ENCODE peak calls at places on chromosome 22, in ten cellular contexts. S is non-pigmented ciliary epithelial cell; R is left colon; H is iris pigment epithelial cell; D is lung; F is amniotic stem cell; Q is sciatic nerve; W is ovary; M is stimulated activated CD4-positive, alpha-beta T cell treated with anti-CD3 and anti-CD28 coated beads, Interleukin-1b, Interleukin-23, amount 100 ng/mL, for 4 hours; P is MCF 10A. A is an unnamed sample.

GRCh38 chr22:41907436-41908401 is 7.2 kb downstream of the SHISA8 start:
- DNase-seq in F (no peak), M (no peak), S (no peak), Q (no peak), H (no peak), D (no peak), W (no peak), P (no peak), R (no peak), A (no peak)

GRCh38 chr22:36413022-36413770 is 25.4 kb upstream of the MYH9 start:
- DNase-seq in P (peak), H (no peak), W (no peak), D (no peak), F (no peak), S (no peak), M (no peak), R (no peak), Q (no peak), A (no peak)

GRCh38 chr22:38554281-38554680 is 15.7 kb downstream of the DMC1 start:
- DNase-seq in M (no peak), F (peak), W (no peak), P (no peak), S (no peak), Q (no peak), D (no peak), R (no peak), H (peak), A (no peak)

GRCh38 chr22:34812631-34813030 is 253.3 kb upstream of the ISX start:
- DNase-seq in W (no peak), Q (no peak), D (no peak), H (no peak), R (no peak), S (no peak), M (no peak), P (no peak), F (no peak), A (no peak)

GRCh38 chr22:44424867-44425351 is 73.1 kb downstream of the RTL6 start:
- DNase-seq in M (no peak), F (no peak), Q (peak), P (no peak), W (no peak), D (no peak), R (no peak), H (no peak), S (no peak), A (no peak)

GRCh38 chr22:27685515-27685914 is 116.0 kb downstream of the MN1 start:
- DNase-seq in Q (no peak), S (no peak), R (no peak), D (no peak), W (no peak), M (no peak), P (no peak), H (no peak), F (no peak), A (peak)

GRCh38 chr22:43818981-43819690 is 7.0 kb upstream of the EFCAB6 start:
- DNase-seq in R (no peak), M (no peak), D (no peak), P (no peak), S (no peak), H (no peak), W (no peak), Q (peak), F (no peak), A (no peak)

GRCh38 chr22:20141186-20142077 is 9.4 kb downstream of the CCDC188 start:
- DNase-seq in S (peak), Q (no peak), W (no peak), F (peak), M (no peak), D (no peak), H (peak), R (no peak), P (no peak), A (no peak)

GRCh38 chr22:21972293-21972779 is 10.3 kb downstream of the TOP3B start:
- DNase-seq in F (no peak), P (peak), H (peak), M (peak), W (no peak), Q (no peak), S (no peak), D (no peak), R (no peak), A (peak)

GRCh38 chr22:43053176-43053575 is 36.0 kb downstream of the TTLL1 start:
- DNase-seq in W (no peak), Q (no peak), R (no peak), S (no peak), P (no peak), M (no peak), D (no peak), F (no peak), H (no peak), A (no peak)

GRCh38 chr22:30211124-30211820 is 35.3 kb downstream of the LIF start:
- DNase-seq in S (no peak), F (no peak), H (no peak), Q (no peak), M (no peak), P (no peak), W (no peak), R (no peak), D (no peak), A (no peak)

GRCh38 chr22:45585437-45585755 is 82.7 kb downstream of the FBLN1 start:
- DNase-seq in R (no peak), H (no peak), D (no peak), P (no peak), Q (no peak), S (no peak), W (no peak), M (no peak), F (no peak), A (no peak)

GRCh38 chr22:17775781-17776470 is 1.7 kb upstream of the BID start:
- DNase-seq in H (no peak), M (no peak), R (no peak), D (no peak), W (no peak), S (no peak), P (no peak), F (no peak), Q (no peak), A (no peak)

GRCh38 chr22:43882122-43882767 is 9.6 kb downstream of the PNPLA5 start:
- DNase-seq in W (no peak), D (no peak), S (no peak), Q (peak), H (no peak), M (no peak), F (no peak), R (no peak), P (no peak), A (no peak)

GRCh38 chr22:37328017-37328416 is 45.7 kb downstream of the CYTH4 start:
- DNase-seq in H (peak), R (no peak), F (no peak), P (peak), S (peak), W (no peak), D (no peak), Q (no peak), M (no peak), A (no peak)

GRCh38 chr22:46829140-46829891 is 66.9 kb downstream of the TBC1D22A start:
- DNase-seq in W (no peak), D (no peak), S (peak), R (no peak), M (no peak), Q (no peak), P (peak), H (peak), F (peak), A (peak)

GRCh38 chr22:44448271-44448780 is 49.7 kb downstream of the RTL6 start:
- DNase-seq in R (peak), F (peak), S (peak), H (peak), M (no peak), W (peak), Q (peak), D (no peak), P (peak), A (peak)

A was measured in mucosa of gallbladder.